ENCODE peak calls at places on chromosomes 13 and 19, in five cellular contexts. U, D, L, C and R are unnamed samples.

GRCh38 chr13:51246411-51247298 is 24.5 kb downstream of the FAM124A start:
- DNase-seq in C (no peak), L (no peak), D (no peak), U (peak; percentile 71), R (no peak)

GRCh38 chr13:109500146-109500773 is 286.1 kb downstream of the IRS2 start:
- DNase-seq in L (peak; percentile 24), D (no peak), U (peak; percentile 64), C (no peak), R (no peak)

GRCh38 chr13:38872693-38873092 is 117.9 kb downstream of the STOML3 start:
- DNase-seq in D (peak; percentile 14), C (peak; percentile 14), L (peak; percentile 88), U (peak; percentile 61), R (peak; percentile 11)

GRCh38 chr13:57813641-57814040 is 182.1 kb downstream of the PCDH17 start:
- DNase-seq in D (no peak), L (peak; percentile 79), U (no peak), C (no peak), R (no peak)

GRCh38 chr13:106139407-106139806 is 396.1 kb downstream of the EFNB2 start:
- DNase-seq in D (no peak), L (no peak), U (no peak), C (no peak), R (no peak)

GRCh38 chr13:83882626-83882959 is 319 bp upstream of the SLITRK1 start:
- DNase-seq in L (no peak), C (no peak), U (no peak), D (no peak), R (no peak)

GRCh38 chr13:113883921-113884804 is 20.3 kb upstream of the GAS6 start:
- DNase-seq in L (no peak), U (no peak), C (no peak), D (no peak), R (no peak)

GRCh38 chr13:108463365-108463764 is 166.0 kb upstream of the MYO16 start:
- DNase-seq in L (peak; percentile 18), D (peak; percentile 83), U (no peak), C (no peak), R (no peak)

GRCh38 chr19:45440259-45440638 is 16.5 kb upstream of the ERCC1 start:
- DNase-seq in D (no peak), C (no peak), U (no peak), L (no peak), R (no peak)

GRCh38 chr13:36096411-36097184 is 34.6 kb downstream of the DCLK1 start:
- DNase-seq in L (peak; percentile 55), C (no peak), U (no peak), D (peak; percentile 78), R (no peak)

GRCh38 chr19:46784262-46785053 is 3.9 kb downstream of the SLC1A5 start:
- DNase-seq in L (peak; percentile 95), U (peak; percentile 83), C (peak; percentile 83), D (peak; percentile 96), R (peak; percentile 98)

GRCh38 chr13:31349156-31349555 is 149.4 kb downstream of the B3GLCT start:
- DNase-seq in U (no peak), D (peak; percentile 25), C (no peak), L (no peak), R (no peak)

GRCh38 chr13:42798118-42798517 is 16.7 kb downstream of the FAM216B start:
- DNase-seq in L (no peak), D (no peak), U (no peak), C (no peak), R (peak; percentile 38)

GRCh38 chr13:77138813-77139212 is 111.9 kb upstream of the FBXL3 start:
- DNase-seq in C (no peak), D (no peak), L (peak; percentile 5), U (no peak), R (no peak)

GRCh38 chr19:42175952-42176648 is 41.4 kb downstream of the DEDD2 start:
- DNase-seq in C (no peak), U (peak; percentile 47), L (no peak), D (peak; percentile 72), R (no peak)

GRCh38 chr13:102774210-102774560 is 599 bp upstream of the TEX30 start:
- DNase-seq in U (no peak), D (no peak), C (no peak), L (no peak), R (no peak)

GRCh38 chr19:19226663-19227062 is 14.9 kb downstream of the NCAN start:
- DNase-seq in L (no peak), U (no peak), D (no peak), C (no peak), R (no peak)

GRCh38 chr13:95596701-95597100 is 44.2 kb downstream of the CLDN10 start:
- DNase-seq in U (no peak), D (no peak), C (no peak), L (no peak), R (no peak)

GRCh38 chr13:48595330-48596127 is 58.2 kb upstream of the CYSLTR2 start:
- DNase-seq in U (peak; percentile 76), L (peak; percentile 53), D (peak; percentile 69), C (peak; percentile 38), R (peak; percentile 42)

GRCh38 chr13:109166807-109167206 is 537.4 kb downstream of the MYO16 start:
- DNase-seq in C (no peak), L (no peak), U (no peak), D (no peak), R (peak; percentile 32)

GRCh38 chr13:112397108-112397507 is 21.0 kb downstream of the SPACA7 start:
- DNase-seq in U (no peak), L (no peak), D (no peak), C (no peak), R (no peak)

GRCh38 chr13:106145997-106146864 is 389.2 kb downstream of the EFNB2 start:
- DNase-seq in U (no peak), D (no peak), L (no peak), C (no peak), R (no peak)

GRCh38 chr13:102233566-102234208 is 168.2 kb downstream of the FGF14 start:
- DNase-seq in U (no peak), D (no peak), C (no peak), L (no peak), R (no peak)

GRCh38 chr19:1591421-1592022 is 1.1 kb downstream of the MBD3 start:
- DNase-seq in L (peak; percentile 36), C (no peak), D (peak; percentile 42), U (no peak), R (no peak)

GRCh38 chr19:1592023-1592754 is 476 bp downstream of the MBD3 start:
- DNase-seq in D (peak; percentile 98), L (peak; percentile 94), U (peak; percentile 88), C (peak; percentile 86), R (peak; percentile 77)

GRCh38 chr19:1587872-1588271 is 4.8 kb downstream of the MBD3 start:
- DNase-seq in D (no peak), U (no peak), L (no peak), C (no peak), R (no peak)

GRCh38 chr19:1592755-1593628 is at the start of gene MBD3:
- DNase-seq in U (peak; percentile 97), L (peak; percentile 96), C (peak; percentile 89), D (peak; percentile 98), R (peak; percentile 84)

GRCh38 chr19:1590641-1591397 is 1.8 kb downstream of the MBD3 start:
- DNase-seq in L (peak; percentile 59), D (peak; percentile 52), U (peak; percentile 68), C (no peak), R (no peak)
- H3K4me3 ChIP-seq in L (peak overlapping the region; percentile 100), D (peak overlapping the region; percentile 97), U (peak overlapping the region; percentile 100), C (peak overlapping the region; percentile 97), R (peak overlapping the region; percentile 95)

GRCh38 chr19:21422244-21422643 is 25.3 kb downstream of the ZNF493 start:
- DNase-seq in D (no peak), U (no peak), C (no peak), L (no peak), R (no peak)

GRCh38 chr19:21423057-21424041 is 26.4 kb downstream of the ZNF493 start:
- DNase-seq in D (no peak), L (no peak), U (no peak), C (no peak), R (no peak)
- H3K9me3 ChIP-seq in D (peaks cover 98% of the 10 kb centered on the region), L (peaks cover 58% of the 10 kb centered on the region), U (no peaks in the 10 kb centered on the region), C (peaks cover 37% of the 10 kb centered on the region), R (peaks cover 5% of the 10 kb centered on the region)

DNA sequence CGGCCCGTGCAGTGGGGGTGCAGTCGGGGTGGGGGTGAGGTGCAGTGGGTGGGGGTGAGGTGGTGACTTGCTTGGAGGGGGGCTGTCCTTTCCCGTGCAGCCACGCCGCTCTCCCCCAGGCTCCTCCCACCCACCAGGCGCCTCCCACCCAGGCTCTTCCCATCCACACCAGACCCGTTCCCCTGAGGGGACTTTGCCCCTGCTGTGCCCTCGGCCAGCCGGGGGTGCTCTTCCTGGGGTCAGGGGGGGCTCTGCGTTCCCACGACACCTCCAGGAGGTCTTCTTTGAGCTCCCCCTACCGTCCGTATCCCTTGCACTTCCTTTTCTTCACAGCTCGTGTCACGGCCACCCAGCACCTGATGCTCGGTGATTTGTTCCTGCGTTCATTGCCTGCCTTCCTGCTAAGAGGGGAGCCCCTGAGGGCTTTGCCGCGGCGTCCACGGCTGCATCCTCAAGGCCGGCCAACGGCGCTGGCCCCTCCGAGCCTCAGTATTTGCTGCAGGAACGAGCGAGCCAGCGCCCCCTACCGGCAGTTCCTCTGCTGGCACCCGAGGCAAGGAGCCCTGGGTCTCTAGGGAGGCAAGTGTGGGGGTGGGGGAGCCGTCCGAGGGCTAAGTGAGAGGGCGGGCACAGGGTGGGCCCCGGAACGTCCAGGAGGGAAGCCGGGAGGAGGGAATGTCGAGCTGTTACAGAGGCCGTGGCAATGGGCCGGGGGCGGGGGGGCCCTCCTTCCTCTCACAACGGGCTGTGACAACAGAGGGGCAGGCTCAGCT is 11.8 kb downstream of the LRRC4B start:
- DNase-seq in C (peak; percentile 62), U (peak; percentile 93), L (peak; percentile 86), D (peak; percentile 90), R (peak; percentile 82)
- H3K27me3 ChIP-seq in C (peaks cover 3% of the 10 kb centered on the region), U (peaks cover 18% of the 10 kb centered on the region), L (no peaks in the 10 kb centered on the region), D (peaks cover 54% of the 10 kb centered on the region), R (peaks cover 20% of the 10 kb centered on the region)

GRCh38 chr19:14090509-14091085 is at the start of gene SAMD1:
- DNase-seq in L (peak; percentile 95), C (peak; percentile 88), D (peak; percentile 97), U (peak; percentile 92), R (peak; percentile 93)

GRCh38 chr19:14091086-14091884 is 734 bp upstream of the SAMD1 start:
- DNase-seq in D (peak; percentile 58), L (peak; percentile 80), C (peak; percentile 80), U (peak; percentile 63), R (peak; percentile 76)

GRCh38 chr19:14089412-14089661 is 1.2 kb downstream of the SAMD1 start:
- DNase-seq in L (peak; percentile 58), C (no peak), U (no peak), D (peak; percentile 40), R (no peak)

GRCh38 chr19:14088634-14089411 is 1.7 kb downstream of the SAMD1 start:
- DNase-seq in D (no peak), C (no peak), L (no peak), U (no peak), R (no peak)

DNA sequence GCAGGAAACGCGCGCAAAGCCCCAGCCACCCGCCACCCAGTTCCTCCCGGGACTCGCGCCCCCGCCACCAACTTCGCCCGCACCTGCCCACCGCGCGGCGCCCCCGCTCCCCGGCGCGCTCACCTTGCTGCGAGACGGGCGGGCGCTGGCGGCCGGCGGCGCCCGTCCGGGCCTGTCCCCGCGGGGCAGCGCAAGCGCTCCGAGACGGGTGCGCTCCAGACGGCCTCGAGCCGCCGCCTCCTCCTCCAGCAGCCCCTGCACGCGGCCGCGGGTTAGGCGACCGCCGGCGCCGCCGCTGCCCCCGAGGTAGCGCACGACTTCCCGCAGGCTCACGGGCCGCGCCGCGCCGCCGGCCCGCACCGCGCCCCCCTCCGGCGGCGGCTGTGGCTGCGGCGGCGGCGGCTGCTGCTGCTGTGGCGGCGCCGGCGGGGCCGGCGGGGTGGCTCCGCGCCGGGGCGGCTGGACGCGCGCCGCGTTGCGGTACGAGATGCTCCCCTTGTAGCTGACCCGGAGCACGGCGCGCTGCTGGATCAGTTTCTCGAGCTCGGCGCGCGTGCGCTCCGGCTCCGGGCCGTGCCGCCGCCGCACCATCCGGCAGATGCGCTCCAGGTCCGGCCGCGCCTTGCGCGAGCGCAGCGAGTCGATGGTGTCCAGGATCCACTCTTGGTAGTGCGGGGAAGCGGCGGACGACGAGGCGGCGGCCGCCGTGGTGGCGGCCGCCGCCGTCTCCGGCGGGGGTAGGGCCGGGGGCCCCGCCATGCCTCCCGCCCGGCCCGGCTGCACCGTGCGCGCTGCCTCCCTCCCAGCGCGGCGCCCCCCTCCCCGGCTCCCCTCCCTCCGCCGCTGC is 666 bp downstream of the SAMD1 start:
- DNase-seq in D (peak; percentile 77), U (peak; percentile 74), L (peak; percentile 74), C (peak; percentile 53), R (peak; percentile 66)
- H3K4me3 ChIP-seq in D (peak overlapping the region; percentile 76), U (peak overlapping the region; percentile 63), L (peak overlapping the region; percentile 64), C (peak overlapping the region; percentile 50), R (peak overlapping the region; percentile 55)